ENCODE peak calls at places on chromosomes 4 and X, in seven cellular contexts. C is CD8-positive, alpha-beta memory T cell; W is endodermal cell; P is tibial artery; X is K562; U is ovary; E is fibroblast of lung. R is an unnamed sample. For H3K4me1, the result is how much of the 10 kb centered on the place peaks cover.

GRCh38 chr4:24328711-24329110 is 255.6 kb downstream of the DHX15 start:
- DNase-seq in C (no peak), W (no peak), P (no peak), X (no peak), U (no peak), E (peak), R (no peak)

GRCh38 chr4:118158946-118159345 is 124.7 kb downstream of the NDST3 start:
- DNase-seq in C (no peak), W (no peak), P (no peak), X (no peak), U (no peak), E (peak), R (no peak)

GRCh38 chrX:78964598-78964997 is 19.4 kb downstream of the P2RY10 start:
- DNase-seq in C (no peak), W (no peak), P (no peak), X (no peak), U (no peak), E (no peak), R (no peak)

GRCh38 chrX:120236676-120237460 is 13.7 kb upstream of the ZBTB33 start:
- DNase-seq in C (no peak), W (no peak), P (no peak), X (no peak), U (no peak), E (no peak), R (no peak)

GRCh38 chr4:173046818-173047217 is 121.8 kb upstream of the GALNT7 start:
- DNase-seq in C (no peak), W (no peak), P (no peak), X (no peak), U (no peak), E (peak), R (no peak)

GRCh38 chr4:154024097-154024496 is 235.2 kb upstream of the SFRP2 start:
- DNase-seq in C (no peak), W (peak), P (no peak), X (peak), U (no peak), E (no peak), R (no peak)

GRCh38 chr4:168598191-168598590 is 101.3 kb downstream of the PALLD start:
- DNase-seq in C (no peak), W (no peak), P (no peak), X (no peak), U (no peak), E (no peak), R (no peak)

GRCh38 chr4:7397206-7398103 is 37.3 kb downstream of the PSAPL1 start:
- DNase-seq in C (no peak), W (peak), P (peak), X (no peak), U (peak), E (peak), R (peak)

GRCh38 chr4:83043801-83044407 is 8.9 kb downstream of the COPS4 start:
- DNase-seq in C (no peak), W (no peak), P (no peak), X (no peak), U (no peak), E (peak), R (no peak)

GRCh38 chrX:41377624-41378023 is 43.7 kb downstream of the DDX3X start:
- DNase-seq in C (no peak), W (no peak), P (no peak), X (no peak), U (no peak), E (peak), R (no peak)

GRCh38 chrX:132958086-132958703 is at the start of gene HS6ST2:
- DNase-seq in C (no peak), W (peak), P (no peak), X (no peak), U (peak), E (no peak), R (peak)

GRCh38 chr4:75287738-75288517 is 226.3 kb downstream of the RCHY1 start:
- DNase-seq in C (no peak), W (no peak), P (no peak), X (no peak), U (no peak), E (no peak), R (no peak)

GRCh38 chrX:114075073-114075673 is 508.7 kb upstream of the HTR2C start:
- DNase-seq in C (no peak), W (no peak), P (no peak), X (no peak), U (no peak), E (no peak), R (no peak)

GRCh38 chrX:111719426-111720210 is 38.6 kb downstream of the ALG13 start:
- DNase-seq in C (no peak), W (no peak), P (no peak), X (no peak), U (no peak), E (peak), R (no peak)

GRCh38 chrX:48754124-48754667 is 7.4 kb upstream of the GLOD5 start:
- DNase-seq in C (no peak), W (no peak), P (no peak), X (no peak), U (no peak), E (no peak), R (no peak)

GRCh38 chrX:48751343-48751742 is 10.2 kb upstream of the GLOD5 start:
- DNase-seq in C (no peak), W (no peak), P (no peak), X (no peak), U (no peak), E (no peak), R (no peak)

GRCh38 chrX:48749182-48749581 is 12.4 kb upstream of the GLOD5 start:
- DNase-seq in C (no peak), W (no peak), P (no peak), X (no peak), U (no peak), E (no peak), R (no peak)

GRCh38 chrX:48752498-48752897 is 9.0 kb upstream of the GLOD5 start:
- DNase-seq in C (no peak), W (no peak), P (no peak), X (no peak), U (no peak), E (no peak), R (no peak)

DNA sequence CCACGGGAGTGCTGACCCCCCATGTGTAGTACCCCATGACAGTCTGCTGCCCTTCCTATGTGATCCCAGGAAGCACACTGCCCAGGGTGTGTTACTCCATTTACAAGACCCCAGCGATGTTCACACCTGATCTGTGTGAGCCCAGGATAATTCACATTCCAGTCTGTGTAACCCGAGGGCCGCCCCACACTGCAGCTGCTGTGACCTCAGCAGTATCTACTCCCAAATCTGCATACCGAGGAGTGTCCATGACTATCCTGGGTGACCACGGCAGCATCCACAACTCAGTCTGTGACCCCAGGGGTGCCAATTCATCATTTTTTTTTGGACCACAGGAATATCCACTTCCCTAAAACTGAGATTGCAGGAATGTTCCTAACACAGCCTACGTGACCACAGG is 7.8 kb upstream of the GLOD5 start:
- DNase-seq in C (no peak), W (no peak), P (no peak), X (no peak), U (no peak), E (no peak), R (no peak)
- H3K4me1 ChIP-seq in C (under half), W (under half), P (under half), X (under half), U (under half), E (under half), R (under half)

GRCh38 chrX:1450381-1451161 is 2.1 kb downstream of the ASMTL start:
- DNase-seq in C (no peak), W (peak), P (peak), X (no peak), U (no peak), E (no peak), R (no peak)
- H3K4me3 ChIP-seq in C (no peak), W (peak), P (no peak), X (no peak), U (no peak), E (no peak), R (no peak)

GRCh38 chrX:136128743-136129142 is 18.6 kb upstream of the FHL1 start:
- DNase-seq in C (no peak), W (no peak), P (no peak), X (no peak), U (no peak), E (no peak), R (no peak)
- H3K4me1 ChIP-seq in C (under half), W (under half), P (under half), X (under half), U (under half), E (under half), R (under half)

GRCh38 chr4:99808260-99808857 is 8.3 kb upstream of the DAPP1 start:
- DNase-seq in C (peak), W (peak), P (no peak), X (peak), U (no peak), E (peak), R (peak)

GRCh38 chr4:99811850-99812249 is 4.8 kb upstream of the DAPP1 start:
- DNase-seq in C (peak), W (peak), P (no peak), X (peak), U (no peak), E (peak), R (peak)

GRCh38 chr4:99810536-99810935 is 6.1 kb upstream of the DAPP1 start:
- DNase-seq in C (no peak), W (no peak), P (no peak), X (no peak), U (no peak), E (no peak), R (no peak)

GRCh38 chr4:99809326-99809725 is 7.3 kb upstream of the DAPP1 start:
- DNase-seq in C (no peak), W (no peak), P (no peak), X (no peak), U (no peak), E (no peak), R (no peak)

DNA sequence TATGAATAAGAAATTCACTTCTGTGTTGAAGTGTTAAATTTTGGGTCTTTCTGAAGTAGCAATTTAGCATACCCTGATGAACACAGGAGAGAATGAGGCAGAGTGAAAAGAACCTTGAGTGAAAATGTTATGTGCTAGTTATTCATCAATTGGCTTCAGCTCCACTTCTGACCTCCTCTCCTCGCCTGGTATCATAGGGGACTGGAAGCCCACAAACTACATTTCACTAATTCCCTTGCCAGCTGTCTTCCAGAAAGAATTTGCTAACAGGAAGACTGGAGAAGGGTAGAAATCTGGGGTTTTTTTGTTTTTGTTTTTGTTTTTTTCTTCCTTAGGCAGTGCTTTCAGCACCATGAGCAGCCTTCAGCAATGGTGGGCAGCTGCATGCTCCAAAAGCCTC is 5.5 kb upstream of the DAPP1 start:
- DNase-seq in C (no peak), W (no peak), P (no peak), X (no peak), U (no peak), E (no peak), R (no peak)
- H3K4me3 ChIP-seq in C (no peak), W (no peak), P (no peak), X (no peak), U (no peak), E (no peak), R (no peak)

GRCh38 chr4:36255575-36255974 is 11.3 kb upstream of the ARAP2 start:
- DNase-seq in C (peak), W (no peak), P (no peak), X (no peak), U (no peak), E (no peak), R (no peak)

GRCh38 chr4:36256398-36256828 is 12.1 kb upstream of the ARAP2 start:
- DNase-seq in C (no peak), W (no peak), P (no peak), X (no peak), U (no peak), E (no peak), R (no peak)

GRCh38 chr4:36264205-36264826 is 17.1 kb upstream of the DTHD1 start:
- DNase-seq in C (no peak), W (no peak), P (no peak), X (no peak), U (no peak), E (no peak), R (no peak)

GRCh38 chr4:36260714-36261113 is 16.4 kb upstream of the ARAP2 start:
- DNase-seq in C (no peak), W (no peak), P (no peak), X (no peak), U (no peak), E (no peak), R (no peak)
- H3K4me1 ChIP-seq in C (under half), W (under half), P (under half), X (under half), U (under half), E (under half), R (under half)

R was measured in SJCRH30.